ENCODE peak calls at places on chromosomes 4 and X, in seven cellular contexts. P, G, I, L, Y, H and K are unnamed samples.
A peak's percentile ranks its signal among the peaks of the same experiment; 100 is the strongest.

GRCh38 chrX:132622130-132622529 is 133.3 kb upstream of the MBNL3 start:
- ATAC-seq in I (no peak), P (peak; percentile 55), Y (no peak), G (no peak), L (peak; percentile 83), H (no peak), K (no peak)

GRCh38 chr4:20623936-20624335 is 76.3 kb upstream of the PACRGL start:
- ATAC-seq in H (no peak), Y (no peak), P (no peak), G (no peak), I (no peak), L (no peak), K (no peak)

GRCh38 chrX:23515028-23515427 is 152.3 kb upstream of the PRDX4 start:
- ATAC-seq in H (no peak), I (no peak), G (no peak), L (no peak), P (no peak), Y (no peak), K (no peak)

GRCh38 chrX:17778984-17779383 is 41.7 kb downstream of the SCML1 start:
- ATAC-seq in G (no peak), H (no peak), L (no peak), Y (no peak), P (no peak), I (no peak), K (no peak)

GRCh38 chr4:11585506-11585905 is 156.8 kb upstream of the HS3ST1 start:
- ATAC-seq in H (no peak), Y (no peak), G (no peak), L (peak; percentile 90), I (no peak), P (no peak), K (no peak)

GRCh38 chrX:6910218-6910617 is 237.3 kb upstream of the STS start:
- ATAC-seq in Y (no peak), H (no peak), L (no peak), P (no peak), I (no peak), G (no peak), K (no peak)

GRCh38 chrX:71586929-71587328 is 8.7 kb downstream of the GCNA start:
- ATAC-seq in Y (no peak), P (no peak), I (peak; percentile 98), L (no peak), H (no peak), G (no peak), K (no peak)

GRCh38 chrX:11540532-11541377 is 125.0 kb downstream of the ARHGAP6 start:
- ATAC-seq in I (no peak), H (peak; percentile 33), L (no peak), G (peak; percentile 62), P (peak; percentile 71), Y (no peak), K (peak; percentile 41)

GRCh38 chr4:154858166-154858565 is 77.1 kb downstream of the RBM46 start:
- ATAC-seq in Y (no peak), L (no peak), I (no peak), H (no peak), P (no peak), G (no peak), K (no peak)

DNA sequence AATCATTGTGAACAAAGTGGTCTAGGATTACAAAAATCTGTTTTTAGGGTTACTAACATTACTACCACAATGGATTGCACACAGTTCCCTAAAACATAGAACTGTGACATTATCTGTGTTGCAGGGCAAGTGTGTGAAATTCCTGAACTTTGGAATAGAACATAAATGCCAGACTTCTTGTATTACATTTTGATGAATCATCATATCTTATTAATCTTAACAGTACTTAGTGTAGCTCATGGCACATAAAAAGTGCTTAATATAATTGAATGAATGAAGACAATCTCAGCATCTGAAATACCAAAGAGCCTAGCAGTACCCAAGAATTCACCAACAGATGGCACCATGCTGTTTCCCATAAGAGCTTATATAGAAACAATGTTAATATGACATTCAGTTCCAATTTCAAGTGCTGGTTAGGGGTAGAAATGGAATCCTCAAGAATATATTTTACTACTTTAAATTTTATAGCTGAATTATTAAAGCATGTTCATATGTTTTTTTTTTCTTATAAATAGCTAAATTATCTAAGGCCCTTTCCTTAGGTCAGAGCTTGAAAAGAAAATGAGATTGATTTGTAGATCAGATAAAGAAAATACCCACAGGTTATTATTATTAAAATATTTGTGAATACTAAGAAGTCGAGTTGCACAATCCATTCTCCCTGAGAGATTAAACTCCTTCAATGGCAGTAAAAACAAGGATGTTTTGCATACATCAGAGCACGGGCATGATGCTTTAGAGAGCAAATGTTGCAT is 25.8 kb upstream of the SHISA3 start:
- ATAC-seq in I (peak; percentile 52), G (no peak), L (peak; percentile 55), P (no peak), Y (no peak), H (no peak), K (no peak)
- TF ChIP-seq POLR2AphosphoS5 in I (no peak), G (no peak), L (no peak), P (no peak), Y (no peak), H (no peak), K (no peak)

DNA sequence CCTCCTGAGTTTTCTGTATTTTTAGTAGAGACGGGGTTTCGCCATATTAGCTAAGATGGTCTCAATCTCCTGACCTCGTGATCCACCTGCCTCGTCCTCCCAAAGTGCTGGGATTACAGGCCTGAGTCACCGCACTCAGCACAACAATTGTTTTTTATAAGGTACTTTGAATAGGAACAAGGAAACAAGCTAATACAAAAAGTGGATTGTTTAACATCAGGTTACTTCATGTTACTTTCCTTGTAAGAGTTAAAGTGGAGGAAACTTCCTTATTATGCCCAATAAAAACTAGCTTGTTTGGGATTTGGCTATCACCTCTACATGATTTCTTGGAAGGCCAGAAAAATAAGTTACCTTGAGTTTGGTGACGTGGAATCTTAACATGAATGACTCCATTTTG is 698.7 kb downstream of the CCSER1 start:
- ATAC-seq in L (no peak), I (no peak), Y (no peak), P (no peak), H (no peak), G (no peak), K (no peak)
- H3K27me3 ChIP-seq in L (no peaks in the 10 kb centered on the region), I (no peaks in the 10 kb centered on the region), Y (no peaks in the 10 kb centered on the region), P (no peaks in the 10 kb centered on the region), H (no peaks in the 10 kb centered on the region), G (no peaks in the 10 kb centered on the region), K (no peaks in the 10 kb centered on the region)

GRCh38 chrX:136171420-136171819 is 24.1 kb downstream of the FHL1 start:
- ATAC-seq in H (no peak), L (no peak), G (no peak), Y (no peak), I (no peak), P (no peak), K (no peak)

GRCh38 chrX:136179133-136179532 is 31.8 kb downstream of the FHL1 start:
- ATAC-seq in G (no peak), P (no peak), L (no peak), I (no peak), Y (no peak), H (no peak), K (no peak)

GRCh38 chrX:136182394-136182793 is 35.1 kb downstream of the FHL1 start:
- ATAC-seq in P (no peak), Y (no peak), H (no peak), I (no peak), G (no peak), L (no peak), K (peak; percentile 72)

DNA sequence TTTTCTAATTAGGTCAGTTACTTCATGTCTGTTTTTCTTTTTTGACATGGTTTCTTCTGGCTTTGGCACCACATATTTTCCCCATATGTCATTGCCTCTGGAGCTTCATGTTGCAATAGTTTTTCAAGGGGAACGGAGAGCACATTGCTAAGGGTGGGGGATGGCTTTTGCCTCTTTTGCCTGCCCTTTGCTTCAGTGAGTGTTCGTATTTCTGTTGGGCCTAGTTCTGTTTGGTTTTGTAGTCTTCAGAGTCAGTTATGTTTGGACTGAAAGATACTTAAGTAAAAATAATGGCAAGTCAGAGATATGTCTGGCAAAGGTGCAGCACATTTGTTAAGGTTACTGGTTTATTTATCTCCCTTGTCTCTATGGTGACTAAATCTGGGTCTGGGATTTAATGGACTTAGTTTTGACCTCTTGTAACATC is 29.1 kb downstream of the FHL1 start:
- ATAC-seq in H (no peak), L (no peak), Y (no peak), P (no peak), I (no peak), G (peak; percentile 80), K (peak; percentile 96)
- TF ChIP-seq POLR2AphosphoS5 in H (no peak), L (no peak), Y (no peak), P (no peak), I (no peak), G (peak; percentile 80), K (peak; percentile 95)

DNA sequence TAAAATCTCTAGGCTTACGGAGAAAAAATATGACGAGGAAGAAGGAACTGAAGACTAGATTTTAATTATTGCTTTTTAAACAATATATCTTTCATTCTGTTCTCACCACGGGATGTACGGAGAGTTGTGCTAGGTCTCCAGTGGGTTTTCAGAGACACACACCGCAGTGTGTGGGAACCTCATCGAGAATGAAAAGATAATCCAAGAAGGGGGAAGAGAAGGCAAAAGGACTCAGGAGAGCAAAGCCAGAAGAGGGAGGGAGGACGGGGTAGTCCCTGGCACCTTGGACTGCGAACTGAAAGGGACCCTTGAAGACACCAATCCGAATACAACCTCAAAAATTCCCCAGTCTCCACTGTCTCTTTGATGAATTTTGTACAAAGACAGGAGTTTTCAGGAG is 907 bp upstream of the LEF1 start:
- ATAC-seq in Y (no peak), L (no peak), G (no peak), I (no peak), P (no peak), H (no peak), K (no peak)
- H3K27me3 ChIP-seq in Y (peaks cover 33% of the 10 kb centered on the region), L (peaks cover 15% of the 10 kb centered on the region), G (no peaks in the 10 kb centered on the region), I (peaks cover 8% of the 10 kb centered on the region), P (no peaks in the 10 kb centered on the region), H (peaks cover 99% of the 10 kb centered on the region), K (peaks cover 93% of the 10 kb centered on the region)

DNA sequence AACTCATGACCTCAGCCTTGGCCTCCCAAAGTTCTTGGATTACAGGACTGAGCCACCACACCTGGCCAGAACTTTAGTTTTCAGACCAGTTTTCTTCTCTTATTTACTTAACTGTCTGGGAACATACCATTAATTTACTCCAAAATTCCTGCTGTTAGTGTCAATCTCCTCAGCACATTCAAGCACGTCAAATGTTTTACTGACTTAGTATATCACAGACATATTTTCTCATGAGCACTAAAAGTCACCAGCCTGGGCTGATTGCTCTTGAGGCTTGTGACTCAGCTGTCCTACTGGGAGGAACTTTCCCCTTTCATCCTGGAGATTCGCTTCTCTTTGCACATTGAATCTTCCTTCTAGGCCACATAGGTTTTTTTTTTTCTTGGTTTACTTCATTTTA is 109.6 kb downstream of the PCDH18 start:
- ATAC-seq in P (no peak), I (no peak), H (no peak), L (no peak), Y (no peak), G (no peak), K (no peak)
- TF ChIP-seq POLR2AphosphoS5 in P (no peak), I (no peak), H (no peak), L (no peak), Y (no peak), G (no peak), K (no peak)